ENCODE peak calls at places on chromosomes 16 and 17, in five cellular contexts. J is mammary epithelial cell, N is GM23248, X is colonic mucosa, T is H9. S is an unnamed sample.

GRCh38 chr16:86410076-86410475 is 100.3 kb upstream of the FOXF1 start:
- DNase-seq in N (no peak), J (no peak), X (no peak), T (no peak), S (no peak)

GRCh38 chr17:69581061-69581955 is 166.8 kb downstream of the MAP2K6 start:
- DNase-seq in N (no peak), T (peak), J (no peak), X (no peak), S (peak)

GRCh38 chr16:35598696-35599332 is 2139.4 kb downstream of the TP53TG3F start:
- DNase-seq in N (no peak), J (no peak), T (no peak), X (no peak), S (no peak)

GRCh38 chr16:79839450-79839849 is 238.9 kb upstream of the MAF start:
- DNase-seq in X (no peak), T (no peak), N (no peak), J (no peak), S (no peak)

GRCh38 chr17:30160419-30161172 is 44.0 kb downstream of the NSRP1 start:
- DNase-seq in X (no peak), J (no peak), T (no peak), N (no peak), S (no peak)

GRCh38 chr16:11619327-11619851 is 32.7 kb upstream of the LITAF start:
- DNase-seq in X (no peak), J (no peak), N (no peak), T (no peak), S (no peak)

GRCh38 chr16:85393674-85394510 is 219.2 kb upstream of the GSE1 start:
- DNase-seq in T (peak), J (no peak), N (peak), X (peak), S (no peak)

GRCh38 chr17:8087075-8087941 is at the start of gene ALOX12B:
- DNase-seq in J (peak), T (no peak), N (no peak), X (no peak), S (no peak)

GRCh38 chr16:24978370-24978914 is 36.7 kb downstream of the ARHGAP17 start:
- DNase-seq in J (no peak), N (peak), T (no peak), X (no peak), S (no peak)

GRCh38 chr17:63665527-63666214 is 34.3 kb downstream of the LIMD2 start:
- DNase-seq in J (no peak), N (no peak), X (no peak), T (no peak), S (peak)

GRCh38 chr16:70553645-70554044 is 30.0 kb downstream of the SF3B3 start:
- DNase-seq in T (no peak), J (peak), X (no peak), N (peak), S (no peak)

GRCh38 chr16:2339521-2340484 is 725 bp downstream of the ABCA3 start:
- DNase-seq in J (peak), X (peak), T (peak), N (peak), S (peak)
- H3K9ac ChIP-seq in J (no peak), X (peak), T (no peak), N (no peak), S (peak)

GRCh38 chr17:45851022-45851421 is 6.3 kb downstream of the SPPL2C start:
- DNase-seq in J (no peak), N (no peak), X (no peak), T (no peak), S (no peak)

GRCh38 chr17:45850468-45850867 is 5.8 kb downstream of the SPPL2C start:
- DNase-seq in T (no peak), X (no peak), J (no peak), N (no peak), S (no peak)

GRCh38 chr17:45849536-45849990 is 4.9 kb downstream of the SPPL2C start:
- DNase-seq in T (no peak), X (no peak), J (no peak), N (no peak), S (no peak)

GRCh38 chr17:45848868-45849535 is 4.3 kb downstream of the SPPL2C start:
- DNase-seq in T (no peak), X (no peak), N (peak), J (no peak), S (no peak)

DNA sequence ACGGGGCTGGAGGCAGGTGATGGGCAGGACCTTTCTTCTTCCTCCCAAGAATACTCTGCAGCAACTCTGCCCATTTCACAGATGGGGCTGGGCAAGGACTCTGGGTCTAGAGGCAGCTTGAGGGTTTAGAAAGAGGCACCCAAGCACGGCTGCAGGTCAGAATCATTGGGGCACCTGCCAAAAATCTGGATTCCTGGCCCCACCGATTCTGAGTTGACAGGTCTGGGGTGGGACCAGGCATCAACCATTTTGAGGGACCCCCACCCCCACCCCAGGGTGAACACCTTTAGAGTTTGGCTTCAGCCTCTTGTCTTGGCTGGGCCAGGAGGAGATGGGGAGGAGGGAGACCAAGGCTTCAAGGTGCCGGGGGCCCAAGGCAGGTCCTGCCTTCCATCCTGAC is 5.3 kb downstream of the SPPL2C start:
- DNase-seq in J (no peak), N (no peak), X (no peak), T (no peak), S (no peak)
- H3K9ac ChIP-seq in J (no peak), N (no peak), X (no peak), T (no peak), S (no peak)

GRCh38 chr17:21098934-21099687 is 27.7 kb upstream of the DHRS7B start:
- DNase-seq in X (peak), T (peak), J (peak), N (peak), S (peak)
- H3K9ac ChIP-seq in X (no peak), T (peak), J (peak), N (peak), S (peak)

DNA sequence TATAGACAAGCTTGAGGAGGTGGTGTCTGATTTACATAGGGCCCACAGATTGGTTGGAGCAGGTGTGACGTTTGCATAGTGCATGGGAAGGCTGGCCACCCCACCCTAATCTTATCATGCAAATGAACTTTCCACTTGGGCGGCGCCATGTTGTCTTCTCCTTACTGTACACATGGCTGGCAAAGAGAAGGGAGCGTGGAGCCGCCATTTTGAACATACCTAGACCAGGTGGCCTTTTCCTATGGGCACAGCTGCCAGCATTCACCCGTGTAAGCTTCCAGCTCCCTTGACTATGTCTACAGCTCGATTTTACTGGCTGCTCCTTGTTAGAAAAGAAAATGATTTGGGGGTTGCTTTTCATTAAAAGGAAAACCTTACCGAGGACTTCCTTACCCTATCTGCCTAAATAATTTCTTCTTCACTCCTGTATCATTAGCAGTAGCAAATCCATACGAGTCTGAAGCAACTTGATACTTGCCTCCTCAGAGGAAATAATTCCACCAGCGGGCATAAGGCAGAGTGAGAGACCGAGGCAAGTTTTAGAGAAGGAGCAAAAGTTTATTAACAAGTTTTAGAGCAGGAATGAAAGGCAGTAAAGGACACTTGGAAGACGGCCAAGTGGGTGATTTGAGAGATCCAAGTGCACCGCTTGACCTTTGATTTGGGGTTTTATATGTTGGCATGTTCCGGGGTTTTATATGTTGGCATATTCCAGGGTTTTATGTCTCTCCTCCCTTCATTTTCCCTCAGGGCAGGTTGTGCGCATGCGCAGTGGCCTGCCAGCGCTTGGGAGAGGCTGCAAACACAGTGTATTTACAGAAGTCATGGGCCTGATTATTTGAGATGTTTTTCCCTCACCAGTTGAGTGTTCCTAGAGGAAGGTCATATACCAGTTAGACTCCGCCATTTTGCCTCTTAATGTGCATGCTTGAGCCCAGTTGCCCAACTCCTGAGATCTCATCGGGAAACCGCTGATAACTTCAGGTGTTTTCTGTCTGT is 65.7 kb downstream of the MARF1 start:
- DNase-seq in X (peak), N (no peak), T (no peak), J (no peak), S (no peak)
- H3K9ac ChIP-seq in X (peak), N (no peak), T (no peak), J (no peak), S (no peak)

GRCh38 chr17:75751676-75752404 is 13.2 kb downstream of the GALK1 start:
- DNase-seq in N (no peak), T (no peak), J (no peak), X (no peak), S (no peak)

GRCh38 chr17:75752405-75753192 is 12.4 kb downstream of the GALK1 start:
- DNase-seq in N (no peak), T (peak), X (no peak), J (no peak), S (no peak)

GRCh38 chr17:75753514-75754377 is 11.2 kb downstream of the GALK1 start:
- DNase-seq in T (peak), J (no peak), X (peak), N (peak), S (no peak)

GRCh38 chr17:75754378-75755204 is 10.4 kb downstream of the GALK1 start:
- DNase-seq in N (no peak), J (no peak), X (no peak), T (no peak), S (no peak)

DNA sequence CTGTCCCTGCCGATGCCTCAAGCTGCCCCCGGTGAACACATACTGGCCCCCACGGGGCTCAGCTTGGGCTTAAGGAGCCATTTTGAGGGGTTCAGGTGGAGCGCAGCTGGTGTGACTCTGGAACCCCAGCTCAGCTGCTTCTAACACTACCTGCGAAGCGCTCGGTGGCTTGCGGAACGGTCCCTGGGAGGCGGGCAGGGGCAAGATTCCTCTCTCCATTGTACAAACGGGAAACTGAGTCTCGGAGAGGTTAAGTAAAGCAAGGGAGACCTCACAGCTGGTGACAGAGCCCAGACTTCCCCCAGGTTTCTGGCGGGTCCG is 11.8 kb downstream of the GALK1 start:
- DNase-seq in X (no peak), J (no peak), N (no peak), T (no peak), S (no peak)
- H3K9ac ChIP-seq in X (no peak), J (no peak), N (peak), T (no peak), S (no peak)

GRCh38 chr16:88624977-88625576 is 13.3 kb upstream of the IL17C start:
- DNase-seq in T (no peak), N (no peak), X (no peak), J (no peak), S (no peak)

GRCh38 chr16:88622866-88623265 is 15.5 kb upstream of the IL17C start:
- DNase-seq in T (no peak), X (no peak), J (no peak), N (no peak), S (no peak)

GRCh38 chr16:88626646-88627045 is 11.7 kb upstream of the IL17C start:
- DNase-seq in N (no peak), J (no peak), T (no peak), X (no peak), S (no peak)

GRCh38 chr16:88623858-88624257 is 14.5 kb upstream of the IL17C start:
- DNase-seq in X (no peak), N (no peak), T (no peak), J (no peak), S (no peak)

DNA sequence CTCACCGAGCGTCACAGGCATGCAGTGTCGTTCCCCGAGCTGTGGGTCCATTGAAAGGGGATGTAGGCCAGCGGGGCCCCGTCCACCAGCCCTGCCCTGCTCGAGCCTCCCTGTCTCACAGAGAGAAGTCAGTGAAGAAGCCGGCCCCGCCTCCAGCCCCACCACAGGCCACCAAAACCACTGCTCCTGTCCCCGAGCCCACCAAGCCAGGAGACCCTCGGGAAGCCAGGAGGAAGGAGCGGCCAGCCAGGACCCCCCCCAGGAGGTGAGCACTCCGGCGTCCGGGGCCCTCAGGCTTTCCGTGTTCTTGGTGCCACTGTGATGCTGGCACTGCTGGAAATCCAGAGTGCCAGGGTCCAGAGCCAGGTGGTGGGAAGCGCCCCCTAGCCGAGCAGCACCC is 13.9 kb upstream of the IL17C start:
- DNase-seq in J (no peak), T (no peak), N (no peak), X (no peak), S (no peak)
- H3K9ac ChIP-seq in J (no peak), T (no peak), N (no peak), X (no peak), S (no peak)

GRCh38 chr16:2675021-2675420 is 7.3 kb upstream of the KCTD5 start:
- DNase-seq in J (no peak), N (no peak), T (no peak), X (no peak), S (no peak)
- H3K9ac ChIP-seq in J (no peak), N (no peak), T (no peak), X (peak), S (no peak)